ENCODE peak calls at places on chromosomes 12 and 14, in five cellular contexts. One of them, this sample, is unnamed.

GRCh38 chr12:65648461-65648860 is 175.8 kb upstream of the HMGA2 start:
- DNase-seq in AG08396: no peak
- DNase-seq in Calu3: no peak
- DNase-seq in CD8-positive, alpha-beta memory T cell: no peak
- DNase-seq in HFF-Myc: no peak
- DNase-seq in this sample: no peak

GRCh38 chr14:91229743-91230200 is 14.7 kb downstream of the GPR68 start:
- DNase-seq in AG08396: no peak
- DNase-seq in Calu3: no peak
- DNase-seq in CD8-positive, alpha-beta memory T cell: peak
- DNase-seq in HFF-Myc: no peak
- DNase-seq in this sample: peak

GRCh38 chr14:104680056-104680805 is 9.2 kb upstream of the INF2 start:
- DNase-seq in Calu3: peak
- DNase-seq in CD8-positive, alpha-beta memory T cell: no peak
- DNase-seq in AG08396: peak
- DNase-seq in HFF-Myc: no peak
- DNase-seq in this sample: no peak

GRCh38 chr12:86711716-86712115 is 455.5 kb upstream of the MGAT4C start:
- DNase-seq in Calu3: no peak
- DNase-seq in HFF-Myc: no peak
- DNase-seq in CD8-positive, alpha-beta memory T cell: no peak
- DNase-seq in AG08396: no peak
- DNase-seq in this sample: no peak

GRCh38 chr12:130456375-130457199 is 118.9 kb downstream of the PIWIL1 start:
- DNase-seq in Calu3: no peak
- DNase-seq in CD8-positive, alpha-beta memory T cell: no peak
- DNase-seq in AG08396: no peak
- DNase-seq in HFF-Myc: no peak
- DNase-seq in this sample: no peak

GRCh38 chr12:121858662-121859572 is at the start of gene HPD:
- DNase-seq in Calu3: no peak
- DNase-seq in HFF-Myc: peak
- DNase-seq in AG08396: peak
- DNase-seq in CD8-positive, alpha-beta memory T cell: no peak
- DNase-seq in this sample: no peak

GRCh38 chr14:104403421-104404220 is 175.9 kb upstream of the C14orf180 start:
- DNase-seq in Calu3: no peak
- DNase-seq in CD8-positive, alpha-beta memory T cell: no peak
- DNase-seq in AG08396: no peak
- DNase-seq in HFF-Myc: no peak
- DNase-seq in this sample: no peak

GRCh38 chr12:130027798-130028197 is 124.0 kb upstream of the TMEM132D start:
- DNase-seq in CD8-positive, alpha-beta memory T cell: no peak
- DNase-seq in AG08396: no peak
- DNase-seq in Calu3: no peak
- DNase-seq in HFF-Myc: no peak
- DNase-seq in this sample: no peak

GRCh38 chr14:61456720-61457119 is 135.3 kb downstream of the PRKCH start:
- DNase-seq in Calu3: peak
- DNase-seq in HFF-Myc: peak
- DNase-seq in AG08396: peak
- DNase-seq in CD8-positive, alpha-beta memory T cell: peak
- DNase-seq in this sample: peak

GRCh38 chr12:70774055-70774454 is 136.8 kb upstream of the PTPRB start:
- DNase-seq in AG08396: peak
- DNase-seq in CD8-positive, alpha-beta memory T cell: no peak
- DNase-seq in HFF-Myc: no peak
- DNase-seq in Calu3: no peak
- DNase-seq in this sample: no peak

GRCh38 chr14:75306917-75307699 is 28.5 kb downstream of the FOS start:
- DNase-seq in HFF-Myc: no peak
- DNase-seq in CD8-positive, alpha-beta memory T cell: no peak
- DNase-seq in AG08396: no peak
- DNase-seq in Calu3: peak
- DNase-seq in this sample: no peak

GRCh38 chr12:125871811-125872594 is 806.8 kb downstream of the AACS start:
- DNase-seq in Calu3: no peak
- DNase-seq in AG08396: no peak
- DNase-seq in HFF-Myc: no peak
- DNase-seq in CD8-positive, alpha-beta memory T cell: no peak
- DNase-seq in this sample: no peak

GRCh38 chr12:58242803-58243628 is 301.6 kb downstream of the ATP23 start:
- DNase-seq in Calu3: no peak
- DNase-seq in CD8-positive, alpha-beta memory T cell: no peak
- DNase-seq in HFF-Myc: no peak
- DNase-seq in AG08396: no peak
- DNase-seq in this sample: no peak

GRCh38 chr14:25237845-25238244 is 187.9 kb upstream of the STXBP6 start:
- DNase-seq in Calu3: peak
- DNase-seq in AG08396: no peak
- DNase-seq in HFF-Myc: no peak
- DNase-seq in CD8-positive, alpha-beta memory T cell: no peak
- DNase-seq in this sample: no peak

This sample was measured in effector memory CD4-positive, alpha-beta T cell.